ENCODE peak calls at places on chromosome 16, in six cellular contexts. E is renal cortical epithelial cell; J is stimulated activated CD8-positive, alpha-beta memory T cell treated with anti-CD3 and anti-CD28 coated beads, Interleukin-15, amount 100 ng/mL, for 24 hours; C is activated CD4-positive, alpha-beta T cell treated with anti-CD3 and anti-CD28 coated beads for 4 hours; U is left colon; W is activated CD8-positive, alpha-beta memory T cell treated with anti-CD3 and anti-CD28 coated beads for 4 hours. G is an unnamed sample.

GRCh38 chr16:80731915-80732314 is 72.5 kb downstream of the CDYL2 start:
- DNase-seq in C (no peak), U (no peak), W (no peak), E (no peak), J (no peak), G (no peak)

GRCh38 chr16:83802135-83802534 is 5.6 kb upstream of the HSBP1 start:
- DNase-seq in W (no peak), E (peak), U (no peak), C (no peak), J (no peak), G (no peak)

GRCh38 chr16:74817851-74818250 is 43.2 kb upstream of the FA2H start:
- DNase-seq in U (no peak), E (no peak), C (no peak), J (no peak), W (no peak), G (no peak)

GRCh38 chr16:58755989-58756649 is 22.0 kb upstream of the GOT2 start:
- DNase-seq in W (peak), E (peak), J (peak), U (peak), C (peak), G (peak)

GRCh38 chr16:55728797-55729196 is 73.0 kb downstream of the SLC6A2 start:
- DNase-seq in U (no peak), J (no peak), C (no peak), W (no peak), E (no peak), G (no peak)

GRCh38 chr16:60684002-60684401 is 1352.2 kb downstream of the CDH8 start:
- DNase-seq in U (no peak), C (no peak), J (no peak), W (no peak), E (no peak), G (no peak)

GRCh38 chr16:86029131-86029741 is 130.3 kb downstream of the IRF8 start:
- DNase-seq in U (peak), W (no peak), J (no peak), C (no peak), E (peak), G (no peak)

GRCh38 chr16:84606081-84606875 is 11.6 kb downstream of the COTL1 start:
- DNase-seq in W (no peak), J (no peak), E (no peak), U (no peak), C (no peak), G (no peak)

GRCh38 chr16:88703486-88704309 is 2.5 kb downstream of the RNF166 start:
- DNase-seq in C (peak), J (no peak), E (no peak), U (no peak), W (peak), G (peak)